ENCODE peak calls at places on chromosomes 7 and 10, in five cellular contexts. One of them, this sample, is unnamed.
A peak's percentile ranks its signal among the peaks of the same experiment; 100 is the strongest.

GRCh38 chr10:5585517-5586222 is 60.9 kb downstream of the CALML3 start:
- DNase-seq in HepG2: peak; percentile 31
- DNase-seq in GM12878: no peak
- DNase-seq in K562: no peak
- DNase-seq in H1: no peak
- DNase-seq in this sample: no peak

GRCh38 chr7:69126896-69127479 is 471.3 kb upstream of the AUTS2 start:
- DNase-seq in HepG2: no peak
- DNase-seq in GM12878: no peak
- DNase-seq in K562: no peak
- DNase-seq in H1: no peak
- DNase-seq in this sample: no peak

GRCh38 chr10:112783653-112784426 is 166.2 kb upstream of the TCF7L2 start:
- DNase-seq in HepG2: no peak
- DNase-seq in GM12878: no peak
- DNase-seq in K562: no peak
- DNase-seq in H1: no peak
- DNase-seq in this sample: no peak

GRCh38 chr10:79182122-79182521 is 113.4 kb downstream of the ZMIZ1 start:
- DNase-seq in HepG2: no peak
- DNase-seq in GM12878: no peak
- DNase-seq in K562: no peak
- DNase-seq in H1: no peak
- DNase-seq in this sample: no peak

GRCh38 chr10:84214612-84215235 is 10.6 kb downstream of the LRIT2 start:
- DNase-seq in HepG2: peak; percentile 24
- DNase-seq in GM12878: no peak
- DNase-seq in K562: peak; percentile 75
- DNase-seq in H1: peak; percentile 57
- DNase-seq in this sample: peak; percentile 10

GRCh38 chr10:72318383-72319262 is 36.1 kb downstream of the DNAJB12 start:
- DNase-seq in HepG2: no peak
- DNase-seq in GM12878: no peak
- DNase-seq in K562: no peak
- DNase-seq in H1: no peak
- DNase-seq in this sample: no peak

GRCh38 chr10:100122780-100123179 is 41.1 kb upstream of the CPN1 start:
- DNase-seq in HepG2: no peak
- DNase-seq in GM12878: no peak
- DNase-seq in K562: no peak
- DNase-seq in H1: no peak
- DNase-seq in this sample: no peak

GRCh38 chr7:80922254-80923049 is 3.6 kb upstream of the SEMA3C start:
- DNase-seq in HepG2: no peak
- DNase-seq in GM12878: no peak
- DNase-seq in K562: no peak
- DNase-seq in H1: no peak
- DNase-seq in this sample: no peak

GRCh38 chr10:13072339-13072738 is 27.6 kb upstream of the OPTN start:
- DNase-seq in HepG2: no peak
- DNase-seq in GM12878: no peak
- DNase-seq in K562: peak; percentile 20
- DNase-seq in H1: no peak
- DNase-seq in this sample: no peak

GRCh38 chr10:74598891-74599566 is 227.4 kb upstream of the KAT6B start:
- DNase-seq in HepG2: no peak
- DNase-seq in GM12878: peak; percentile 78
- DNase-seq in K562: no peak
- DNase-seq in H1: no peak
- DNase-seq in this sample: no peak

GRCh38 chr10:30534465-30535144 is 94.9 kb downstream of the LYZL2 start:
- DNase-seq in HepG2: peak; percentile 67
- DNase-seq in GM12878: no peak
- DNase-seq in K562: peak; percentile 70
- DNase-seq in H1: no peak
- DNase-seq in this sample: peak; percentile 64

GRCh38 chr10:31272841-31273240 is 46.2 kb upstream of the ZEB1 start:
- DNase-seq in HepG2: no peak
- DNase-seq in GM12878: no peak
- DNase-seq in K562: no peak
- DNase-seq in H1: no peak
- DNase-seq in this sample: no peak

GRCh38 chr7:30452278-30452930 is 26.2 kb downstream of the NOD1 start:
- DNase-seq in HepG2: no peak
- DNase-seq in GM12878: no peak
- DNase-seq in K562: no peak
- DNase-seq in H1: no peak
- DNase-seq in this sample: no peak

GRCh38 chr10:69630651-69631400 is 779 bp downstream of the FAM241B start:
- DNase-seq in HepG2: no peak
- DNase-seq in GM12878: no peak
- DNase-seq in K562: no peak
- DNase-seq in H1: no peak
- DNase-seq in this sample: no peak

GRCh38 chr7:11458736-11459483 is 373.1 kb downstream of the THSD7A start:
- DNase-seq in HepG2: no peak
- DNase-seq in GM12878: no peak
- DNase-seq in K562: no peak
- DNase-seq in H1: no peak
- DNase-seq in this sample: no peak

GRCh38 chr10:64959116-64959515 is 1437.9 kb downstream of the REEP3 start:
- DNase-seq in HepG2: no peak
- DNase-seq in GM12878: no peak
- DNase-seq in K562: no peak
- DNase-seq in H1: no peak
- DNase-seq in this sample: no peak

GRCh38 chr10:8331896-8332729 is 277.6 kb downstream of the GATA3 start:
- DNase-seq in HepG2: no peak
- DNase-seq in GM12878: no peak
- DNase-seq in K562: no peak
- DNase-seq in H1: peak; percentile 3
- DNase-seq in this sample: no peak

GRCh38 chr10:131845505-131846223 is 55.1 kb upstream of the PPP2R2D start:
- DNase-seq in HepG2: no peak
- DNase-seq in GM12878: no peak
- DNase-seq in K562: no peak
- DNase-seq in H1: no peak
- DNase-seq in this sample: no peak

GRCh38 chr7:36448781-36449379 is 59.2 kb downstream of the ANLN start:
- DNase-seq in HepG2: peak; percentile 30
- DNase-seq in GM12878: no peak
- DNase-seq in K562: no peak
- DNase-seq in H1: no peak
- DNase-seq in this sample: no peak

GRCh38 chr7:24783731-24784130 is 26.5 kb upstream of the GSDME start:
- DNase-seq in HepG2: no peak
- DNase-seq in GM12878: no peak
- DNase-seq in K562: no peak
- DNase-seq in H1: no peak
- DNase-seq in this sample: no peak

GRCh38 chr10:50846753-50847152 is 38.7 kb downstream of the A1CF start:
- DNase-seq in HepG2: no peak
- DNase-seq in GM12878: no peak
- DNase-seq in K562: no peak
- DNase-seq in H1: no peak
- DNase-seq in this sample: peak; percentile 74

GRCh38 chr7:134724606-134725005 is 54.8 kb upstream of the CALD1 start:
- DNase-seq in HepG2: peak; percentile 10
- DNase-seq in GM12878: peak; percentile 11
- DNase-seq in K562: no peak
- DNase-seq in H1: peak; percentile 47
- DNase-seq in this sample: peak; percentile 48

GRCh38 chr7:148670807-148671206 is 27.9 kb upstream of the CUL1 start:
- DNase-seq in HepG2: no peak
- DNase-seq in GM12878: no peak
- DNase-seq in K562: no peak
- DNase-seq in H1: no peak
- DNase-seq in this sample: no peak

GRCh38 chr10:31318382-31318853 is 598 bp upstream of the ZEB1 start:
- DNase-seq in HepG2: peak; percentile 12
- DNase-seq in GM12878: peak; percentile 79
- DNase-seq in K562: peak; percentile 53
- DNase-seq in H1: no peak
- DNase-seq in this sample: peak; percentile 28

GRCh38 chr10:1382711-1383110 is 326.5 kb downstream of the WDR37 start:
- DNase-seq in HepG2: no peak
- DNase-seq in GM12878: no peak
- DNase-seq in K562: no peak
- DNase-seq in H1: no peak
- DNase-seq in this sample: no peak

GRCh38 chr10:126913316-126913715 is 8.1 kb downstream of the DOCK1 start:
- DNase-seq in HepG2: no peak
- DNase-seq in GM12878: no peak
- DNase-seq in K562: no peak
- DNase-seq in H1: no peak
- DNase-seq in this sample: no peak

GRCh38 chr7:42456267-42456666 is 219.3 kb upstream of the GLI3 start:
- DNase-seq in HepG2: no peak
- DNase-seq in GM12878: no peak
- DNase-seq in K562: no peak
- DNase-seq in H1: no peak
- DNase-seq in this sample: no peak

GRCh38 chr10:17250736-17251135 is 22.7 kb downstream of the VIM start:
- DNase-seq in HepG2: no peak
- DNase-seq in GM12878: no peak
- DNase-seq in K562: no peak
- DNase-seq in H1: no peak
- DNase-seq in this sample: no peak

GRCh38 chr10:126420571-126421275 is 32.4 kb upstream of the ADAM12 start:
- DNase-seq in HepG2: no peak
- DNase-seq in GM12878: no peak
- DNase-seq in K562: no peak
- DNase-seq in H1: no peak
- DNase-seq in this sample: no peak

GRCh38 chr7:108000875-108001758 is 1.8 kb downstream of the LAMB1 start:
- DNase-seq in HepG2: no peak
- DNase-seq in GM12878: no peak
- DNase-seq in K562: no peak
- DNase-seq in H1: peak; percentile 71
- DNase-seq in this sample: no peak
- TF ChIP-seq CTCF in HepG2: no peak
- TF ChIP-seq CTCF in GM12878: no peak
- TF ChIP-seq CTCF in K562: no peak
- TF ChIP-seq CTCF in H1: peak; percentile 66
- TF ChIP-seq CTCF in this sample: no peak

DNA sequence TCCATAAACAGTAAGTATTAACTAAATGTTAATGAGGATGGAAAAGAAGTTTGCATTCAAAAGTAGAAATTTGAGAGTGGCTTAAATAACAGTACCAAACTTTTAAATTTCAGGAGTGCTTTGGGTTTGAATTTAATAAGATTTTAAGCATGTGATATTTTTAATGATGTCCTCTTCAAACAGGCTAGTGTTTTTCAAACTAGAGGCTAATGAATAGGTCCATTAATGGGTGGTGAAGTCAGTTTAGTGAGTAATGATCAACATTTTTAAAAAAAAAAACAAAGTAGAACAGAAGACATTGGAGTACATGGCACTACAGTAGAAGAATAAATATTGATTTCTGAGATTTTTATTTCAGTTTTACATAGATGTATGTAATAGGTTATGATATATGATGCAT is 72.9 kb downstream of the AKAP9 start:
- DNase-seq in HepG2: no peak
- DNase-seq in GM12878: no peak
- DNase-seq in K562: no peak
- DNase-seq in H1: no peak
- DNase-seq in this sample: no peak
- TF ChIP-seq CEBPB in HepG2: no peak
- TF ChIP-seq CEBPB in GM12878: no peak
- TF ChIP-seq CEBPB in K562: no peak
- TF ChIP-seq CEBPB in H1: no peak
- TF ChIP-seq CEBPB in this sample: no peak

GRCh38 chr10:95832216-95833037 is 75.3 kb upstream of the CC2D2B start:
- DNase-seq in HepG2: no peak
- DNase-seq in GM12878: peak; percentile 99
- DNase-seq in K562: no peak
- DNase-seq in H1: no peak
- DNase-seq in this sample: no peak
- TF ChIP-seq SP1 in HepG2: no peak
- TF ChIP-seq SP1 in GM12878: peak; percentile 82
- TF ChIP-seq SP1 in K562: no peak
- TF ChIP-seq SP1 in H1: no peak
- TF ChIP-seq SP1 in this sample: no peak

GRCh38 chr7:4436936-4437335 is 245.2 kb upstream of the FOXK1 start:
- DNase-seq in HepG2: no peak
- DNase-seq in GM12878: no peak
- DNase-seq in K562: no peak
- DNase-seq in H1: no peak
- DNase-seq in this sample: no peak
- TF ChIP-seq CTCF in HepG2: no peak
- TF ChIP-seq CTCF in GM12878: no peak
- TF ChIP-seq CTCF in K562: no peak
- TF ChIP-seq CTCF in H1: no peak
- TF ChIP-seq CTCF in this sample: no peak

GRCh38 chr7:300048-300447 is 10.1 kb downstream of the FOXL3 start:
- DNase-seq in HepG2: no peak
- DNase-seq in GM12878: no peak
- DNase-seq in K562: no peak
- DNase-seq in H1: no peak
- DNase-seq in this sample: no peak
- TF ChIP-seq CEBPB in HepG2: no peak
- TF ChIP-seq CEBPB in GM12878: no peak
- TF ChIP-seq CEBPB in K562: no peak
- TF ChIP-seq CEBPB in H1: no peak
- TF ChIP-seq CEBPB in this sample: no peak

GRCh38 chr7:94823952-94824351 is 83.4 kb upstream of the PPP1R9A start:
- DNase-seq in HepG2: peak; percentile 44
- DNase-seq in GM12878: no peak
- DNase-seq in K562: no peak
- DNase-seq in H1: no peak
- DNase-seq in this sample: peak; percentile 73
- TF ChIP-seq SP1 in HepG2: no peak
- TF ChIP-seq SP1 in GM12878: no peak
- TF ChIP-seq SP1 in K562: no peak
- TF ChIP-seq SP1 in H1: no peak
- TF ChIP-seq SP1 in this sample: peak; percentile 52